ENCODE peak calls at places on chromosome 16, in four cellular contexts. T is GM12865, S is endodermal cell, O is choroid plexus epithelial cell. K is an unnamed sample.

GRCh38 chr16:72149676-72150464 is 22.1 kb downstream of the PMFBP1 start:
- DNase-seq in T (peak), S (peak), O (no peak), K (no peak)

GRCh38 chr16:53415504-53415903 is 18.8 kb upstream of the RBL2 start:
- DNase-seq in T (no peak), S (peak), O (no peak), K (peak)

GRCh38 chr16:54118846-54119245 is 167.7 kb downstream of the IRX3 start:
- DNase-seq in T (no peak), S (no peak), O (peak), K (peak)

GRCh38 chr16:30844671-30845449 is 49.0 kb downstream of the BCL7C start:
- DNase-seq in T (peak), S (peak), O (peak), K (peak)

GRCh38 chr16:23391381-23392222 is 61.4 kb downstream of the COG7 start:
- DNase-seq in T (no peak), S (no peak), O (no peak), K (no peak)

GRCh38 chr16:16063685-16064084 is 114.3 kb downstream of the ABCC1 start:
- DNase-seq in T (peak), S (no peak), O (no peak), K (no peak)

GRCh38 chr16:81723098-81723723 is 55.9 kb upstream of the PLCG2 start:
- DNase-seq in T (peak), S (no peak), O (peak), K (peak)

GRCh38 chr16:76654421-76654820 is 377.2 kb downstream of the CNTNAP4 start:
- DNase-seq in T (no peak), S (no peak), O (no peak), K (no peak)

GRCh38 chr16:4936181-4936990 is 562 bp downstream of the PPL start:
- DNase-seq in T (no peak), S (peak), O (no peak), K (no peak)

GRCh38 chr16:1774456-1774795 is 1.5 kb upstream of the MRPS34 start:
- DNase-seq in T (no peak), S (no peak), O (no peak), K (no peak)

GRCh38 chr16:21590287-21590686 is 9.1 kb upstream of the METTL9 start:
- DNase-seq in T (no peak), S (no peak), O (no peak), K (peak)

GRCh38 chr16:50183316-50183715 is 30.2 kb downstream of the TENT4B start:
- DNase-seq in T (no peak), S (no peak), O (peak), K (no peak)

GRCh38 chr16:81604960-81605383 is 160.4 kb downstream of the CMIP start:
- DNase-seq in T (no peak), S (no peak), O (peak), K (peak)

GRCh38 chr16:69880640-69881133 is 70.4 kb upstream of the CLEC18A start:
- DNase-seq in T (no peak), S (no peak), O (peak), K (peak)

DNA sequence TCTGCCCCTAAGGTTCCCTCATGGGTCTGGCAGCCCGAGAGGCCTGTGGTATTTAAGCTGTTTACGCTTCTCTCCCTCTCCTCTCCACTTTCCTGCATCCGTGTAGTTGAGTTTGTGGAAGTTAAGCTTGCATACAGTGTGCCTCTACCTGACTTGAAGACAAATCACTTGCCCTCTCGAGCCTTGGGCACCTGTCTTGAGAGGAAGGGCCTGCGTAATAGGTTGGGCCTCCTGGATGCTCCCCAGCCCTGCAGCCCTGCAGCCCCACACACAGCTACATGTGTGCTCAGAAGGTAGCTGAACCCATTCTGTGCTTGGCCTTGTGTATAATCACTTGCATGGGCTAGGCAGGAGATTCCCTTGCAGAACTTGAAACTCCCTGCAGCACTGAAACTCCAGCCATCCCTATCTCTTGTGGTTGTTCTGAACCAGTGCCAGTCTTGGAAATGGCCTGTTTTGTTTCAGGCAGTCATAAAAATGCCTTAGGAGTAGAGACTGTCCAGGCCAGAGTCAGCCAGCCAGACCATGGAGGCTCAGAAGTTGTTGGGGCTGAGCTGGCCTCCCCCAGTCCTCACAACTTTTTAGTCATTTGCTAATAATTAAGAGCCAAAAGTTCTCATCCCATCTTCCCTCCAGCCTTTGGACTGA is 134.6 kb downstream of the CLEC16A start:
- DNase-seq in T (no peak), S (no peak), O (peak), K (no peak)
- H3K4me3 ChIP-seq in T (no peak), S (no peak), O (no peak), K (no peak)

DNA sequence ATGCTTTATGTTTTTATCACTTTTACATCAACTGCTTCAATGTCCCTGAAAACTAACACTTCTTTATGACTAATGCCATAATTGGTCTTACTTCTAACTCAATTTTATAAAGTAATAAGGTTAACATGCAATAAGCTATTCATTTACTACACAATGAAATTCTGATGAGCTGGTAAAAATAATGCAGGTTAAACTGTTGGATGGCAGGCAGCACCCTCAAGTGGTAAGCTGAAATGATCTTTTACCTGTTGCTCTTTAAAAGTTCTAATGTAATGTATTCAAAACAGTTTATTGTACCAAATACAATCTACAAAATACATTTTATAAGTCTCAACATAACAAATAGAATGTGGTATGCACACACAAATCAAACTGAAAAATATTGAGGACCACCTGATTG is 1280.3 kb downstream of the CDH8 start:
- DNase-seq in T (no peak), S (no peak), O (no peak), K (peak)
- TF ChIP-seq CTCF in T (no peak), S (peak), O (no peak), K (peak)

GRCh38 chr16:86662740-86663139 is 84.4 kb downstream of the FOXL1 start:
- DNase-seq in T (no peak), S (no peak), O (no peak), K (no peak)
- H3K4me3 ChIP-seq in T (no peak), S (no peak), O (no peak), K (no peak)

GRCh38 chr16:57372372-57373116 is at the start of gene CX3CL1:
- DNase-seq in T (no peak), S (peak), O (peak), K (peak)
- TF ChIP-seq CTCF in T (no peak), S (peak), O (no peak), K (no peak)

GRCh38 chr16:57486858-57487834 is 853 bp upstream of the DOK4 start:
- DNase-seq in T (peak), S (peak), O (no peak), K (no peak)
- H3K4me3 ChIP-seq in T (peak), S (no peak), O (peak), K (no peak)

GRCh38 chr16:84397090-84397489 is 28.8 kb downstream of the ATP2C2 start:
- DNase-seq in T (no peak), S (no peak), O (no peak), K (no peak)
- TF ChIP-seq CTCF in T (peak), S (peak), O (peak), K (peak)

GRCh38 chr16:88701541-88702363 is 4.5 kb downstream of the RNF166 start:
- DNase-seq in T (no peak), S (no peak), O (no peak), K (no peak)
- H3K4me3 ChIP-seq in T (peak), S (no peak), O (no peak), K (no peak)

DNA sequence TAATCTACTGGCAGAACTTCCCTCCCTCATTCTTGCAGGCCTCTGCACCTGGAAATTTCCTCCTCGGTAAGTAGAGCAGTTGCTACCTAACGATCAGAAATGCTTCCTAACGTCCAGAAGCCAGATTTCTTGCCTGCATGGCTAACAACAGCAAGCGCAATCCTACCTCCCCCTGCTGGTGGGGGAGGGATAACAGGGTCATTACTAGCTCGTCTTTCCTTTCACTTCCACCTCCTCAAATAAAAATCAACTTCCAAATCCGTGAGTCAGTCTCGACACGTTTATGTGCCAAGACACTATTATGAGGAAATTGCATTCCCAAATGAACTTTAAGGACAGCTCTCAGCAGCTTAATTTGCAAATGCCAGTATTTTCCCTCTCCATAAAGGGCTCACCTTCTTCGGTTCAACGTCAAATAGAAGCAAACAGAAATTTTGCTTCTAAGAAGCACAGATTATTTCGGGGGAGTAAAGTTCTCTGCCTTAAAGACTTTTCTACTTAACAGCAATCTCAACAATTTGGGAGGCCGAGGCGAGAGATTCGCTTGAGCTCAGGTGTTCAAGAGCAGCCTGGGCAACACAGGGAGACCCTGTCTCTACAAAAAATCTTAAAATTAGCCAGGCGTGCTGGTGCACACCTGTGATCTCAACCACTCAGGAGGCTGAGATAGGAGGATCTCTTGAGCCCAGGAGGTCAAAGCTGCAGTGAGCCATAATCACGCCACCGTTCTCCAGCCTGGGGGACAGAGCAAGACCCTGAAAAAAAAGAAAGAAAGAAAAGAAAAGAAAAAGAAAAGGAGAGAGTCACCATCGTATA is 188.6 kb upstream of the PSMD7 start:
- DNase-seq in T (peak), S (peak), O (peak), K (peak)
- TF ChIP-seq CTCF in T (peak), S (peak), O (peak), K (peak)

GRCh38 chr16:83946154-83946780 is 6.8 kb upstream of the OSGIN1 start:
- DNase-seq in T (no peak), S (no peak), O (no peak), K (no peak)
- H3K4me3 ChIP-seq in T (no peak), S (no peak), O (no peak), K (no peak)

GRCh38 chr16:28937222-28937876 is 5.6 kb downstream of the CD19 start:
- DNase-seq in T (no peak), S (peak), O (no peak), K (no peak)
- TF ChIP-seq CTCF in T (no peak), S (peak), O (no peak), K (no peak)